ENCODE peak calls at places on chromosomes 2 and 18, in ten cellular contexts. One of them, this sample, is unnamed.

GRCh38 chr2:239047420-239047819 is 199.5 kb downstream of the TWIST2 start:
- DNase-seq in T-helper 1 cell: no peak
- DNase-seq in GM13976: no peak
- DNase-seq in activated CD4-positive, alpha-beta T cell treated with anti-CD3 and anti-CD28 coated beads for 4 hours: no peak
- DNase-seq in AG04450: no peak
- DNase-seq in retina: no peak
- DNase-seq in osteocyte: no peak
- DNase-seq in midbrain: no peak
- DNase-seq in stimulated activated CD4-positive, alpha-beta T cell treated with anti-CD3 and anti-CD28 coated beads, Interleukin-1b, Interleukin-23, amount 100 ng/mL, for 24 hours: no peak
- DNase-seq in astrocyte of the spinal cord: no peak
- DNase-seq in this sample: no peak

GRCh38 chr18:61738488-61738887 is 154.3 kb downstream of the RNF152 start:
- DNase-seq in GM13976: no peak
- DNase-seq in osteocyte: no peak
- DNase-seq in retina: no peak
- DNase-seq in T-helper 1 cell: no peak
- DNase-seq in midbrain: no peak
- DNase-seq in astrocyte of the spinal cord: no peak
- DNase-seq in stimulated activated CD4-positive, alpha-beta T cell treated with anti-CD3 and anti-CD28 coated beads, Interleukin-1b, Interleukin-23, amount 100 ng/mL, for 24 hours: no peak
- DNase-seq in AG04450: no peak
- DNase-seq in activated CD4-positive, alpha-beta T cell treated with anti-CD3 and anti-CD28 coated beads for 4 hours: no peak
- DNase-seq in this sample: no peak

GRCh38 chr2:172085460-172086159 is at the start of gene DLX1:
- DNase-seq in retina: peak; percentile 93
- DNase-seq in astrocyte of the spinal cord: no peak
- DNase-seq in AG04450: no peak
- DNase-seq in GM13976: no peak
- DNase-seq in midbrain: no peak
- DNase-seq in T-helper 1 cell: no peak
- DNase-seq in stimulated activated CD4-positive, alpha-beta T cell treated with anti-CD3 and anti-CD28 coated beads, Interleukin-1b, Interleukin-23, amount 100 ng/mL, for 24 hours: no peak
- DNase-seq in osteocyte: peak; percentile 84
- DNase-seq in activated CD4-positive, alpha-beta T cell treated with anti-CD3 and anti-CD28 coated beads for 4 hours: no peak
- DNase-seq in this sample: no peak

GRCh38 chr2:35415282-35415681 is 940.3 kb upstream of the CRIM1 start:
- DNase-seq in retina: no peak
- DNase-seq in astrocyte of the spinal cord: no peak
- DNase-seq in midbrain: no peak
- DNase-seq in stimulated activated CD4-positive, alpha-beta T cell treated with anti-CD3 and anti-CD28 coated beads, Interleukin-1b, Interleukin-23, amount 100 ng/mL, for 24 hours: no peak
- DNase-seq in AG04450: no peak
- DNase-seq in osteocyte: no peak
- DNase-seq in GM13976: no peak
- DNase-seq in T-helper 1 cell: no peak
- DNase-seq in activated CD4-positive, alpha-beta T cell treated with anti-CD3 and anti-CD28 coated beads for 4 hours: no peak
- DNase-seq in this sample: no peak

GRCh38 chr18:70442933-70443332 is 154.1 kb downstream of the SOCS6 start:
- DNase-seq in astrocyte of the spinal cord: peak; percentile 9
- DNase-seq in T-helper 1 cell: no peak
- DNase-seq in activated CD4-positive, alpha-beta T cell treated with anti-CD3 and anti-CD28 coated beads for 4 hours: no peak
- DNase-seq in AG04450: no peak
- DNase-seq in midbrain: no peak
- DNase-seq in osteocyte: no peak
- DNase-seq in retina: no peak
- DNase-seq in stimulated activated CD4-positive, alpha-beta T cell treated with anti-CD3 and anti-CD28 coated beads, Interleukin-1b, Interleukin-23, amount 100 ng/mL, for 24 hours: no peak
- DNase-seq in GM13976: no peak
- DNase-seq in this sample: no peak

GRCh38 chr18:6056171-6056932 is 161.0 kb upstream of the TMEM200C start:
- DNase-seq in AG04450: peak; percentile 6
- DNase-seq in stimulated activated CD4-positive, alpha-beta T cell treated with anti-CD3 and anti-CD28 coated beads, Interleukin-1b, Interleukin-23, amount 100 ng/mL, for 24 hours: no peak
- DNase-seq in astrocyte of the spinal cord: peak; percentile 82
- DNase-seq in retina: peak; percentile 28
- DNase-seq in T-helper 1 cell: no peak
- DNase-seq in GM13976: peak; percentile 25
- DNase-seq in activated CD4-positive, alpha-beta T cell treated with anti-CD3 and anti-CD28 coated beads for 4 hours: no peak
- DNase-seq in osteocyte: no peak
- DNase-seq in midbrain: no peak
- DNase-seq in this sample: no peak

GRCh38 chr2:237591021-237591370 is 462 bp upstream of the RAB17 start:
- DNase-seq in retina: no peak
- DNase-seq in midbrain: no peak
- DNase-seq in T-helper 1 cell: no peak
- DNase-seq in GM13976: no peak
- DNase-seq in stimulated activated CD4-positive, alpha-beta T cell treated with anti-CD3 and anti-CD28 coated beads, Interleukin-1b, Interleukin-23, amount 100 ng/mL, for 24 hours: no peak
- DNase-seq in astrocyte of the spinal cord: no peak
- DNase-seq in AG04450: no peak
- DNase-seq in activated CD4-positive, alpha-beta T cell treated with anti-CD3 and anti-CD28 coated beads for 4 hours: no peak
- DNase-seq in osteocyte: no peak
- DNase-seq in this sample: no peak

GRCh38 chr2:160970052-160970846 is 190.0 kb upstream of the TANK start:
- DNase-seq in stimulated activated CD4-positive, alpha-beta T cell treated with anti-CD3 and anti-CD28 coated beads, Interleukin-1b, Interleukin-23, amount 100 ng/mL, for 24 hours: no peak
- DNase-seq in retina: peak; percentile 62
- DNase-seq in osteocyte: no peak
- DNase-seq in GM13976: peak; percentile 22
- DNase-seq in midbrain: peak; percentile 9
- DNase-seq in astrocyte of the spinal cord: peak; percentile 87
- DNase-seq in T-helper 1 cell: no peak
- DNase-seq in activated CD4-positive, alpha-beta T cell treated with anti-CD3 and anti-CD28 coated beads for 4 hours: no peak
- DNase-seq in AG04450: peak; percentile 59
- DNase-seq in this sample: no peak

GRCh38 chr2:37829616-37830385 is 95.3 kb upstream of the RMDN2 start:
- DNase-seq in stimulated activated CD4-positive, alpha-beta T cell treated with anti-CD3 and anti-CD28 coated beads, Interleukin-1b, Interleukin-23, amount 100 ng/mL, for 24 hours: no peak
- DNase-seq in midbrain: no peak
- DNase-seq in AG04450: no peak
- DNase-seq in T-helper 1 cell: no peak
- DNase-seq in retina: no peak
- DNase-seq in osteocyte: no peak
- DNase-seq in GM13976: no peak
- DNase-seq in activated CD4-positive, alpha-beta T cell treated with anti-CD3 and anti-CD28 coated beads for 4 hours: no peak
- DNase-seq in astrocyte of the spinal cord: no peak
- DNase-seq in this sample: no peak

GRCh38 chr2:37711308-37711731 is 39.9 kb upstream of the CDC42EP3 start:
- DNase-seq in T-helper 1 cell: no peak
- DNase-seq in retina: no peak
- DNase-seq in GM13976: peak; percentile 20
- DNase-seq in AG04450: peak; percentile 75
- DNase-seq in midbrain: no peak
- DNase-seq in activated CD4-positive, alpha-beta T cell treated with anti-CD3 and anti-CD28 coated beads for 4 hours: peak; percentile 2
- DNase-seq in stimulated activated CD4-positive, alpha-beta T cell treated with anti-CD3 and anti-CD28 coated beads, Interleukin-1b, Interleukin-23, amount 100 ng/mL, for 24 hours: no peak
- DNase-seq in osteocyte: no peak
- DNase-seq in astrocyte of the spinal cord: peak; percentile 95
- DNase-seq in this sample: no peak

GRCh38 chr2:58101500-58101899 is 54.9 kb downstream of the VRK2 start:
- DNase-seq in T-helper 1 cell: no peak
- DNase-seq in midbrain: no peak
- DNase-seq in osteocyte: no peak
- DNase-seq in stimulated activated CD4-positive, alpha-beta T cell treated with anti-CD3 and anti-CD28 coated beads, Interleukin-1b, Interleukin-23, amount 100 ng/mL, for 24 hours: no peak
- DNase-seq in AG04450: no peak
- DNase-seq in GM13976: no peak
- DNase-seq in astrocyte of the spinal cord: no peak
- DNase-seq in activated CD4-positive, alpha-beta T cell treated with anti-CD3 and anti-CD28 coated beads for 4 hours: no peak
- DNase-seq in retina: no peak
- DNase-seq in this sample: no peak

GRCh38 chr2:215060851-215061541 is 77.4 kb downstream of the ABCA12 start:
- DNase-seq in astrocyte of the spinal cord: no peak
- DNase-seq in activated CD4-positive, alpha-beta T cell treated with anti-CD3 and anti-CD28 coated beads for 4 hours: no peak
- DNase-seq in GM13976: no peak
- DNase-seq in stimulated activated CD4-positive, alpha-beta T cell treated with anti-CD3 and anti-CD28 coated beads, Interleukin-1b, Interleukin-23, amount 100 ng/mL, for 24 hours: no peak
- DNase-seq in retina: peak; percentile 2
- DNase-seq in osteocyte: no peak
- DNase-seq in midbrain: no peak
- DNase-seq in AG04450: no peak
- DNase-seq in T-helper 1 cell: no peak
- DNase-seq in this sample: no peak

GRCh38 chr2:173217106-173217840 is 137.4 kb upstream of the CDCA7 start:
- DNase-seq in retina: no peak
- DNase-seq in GM13976: no peak
- DNase-seq in osteocyte: no peak
- DNase-seq in stimulated activated CD4-positive, alpha-beta T cell treated with anti-CD3 and anti-CD28 coated beads, Interleukin-1b, Interleukin-23, amount 100 ng/mL, for 24 hours: no peak
- DNase-seq in astrocyte of the spinal cord: no peak
- DNase-seq in T-helper 1 cell: no peak
- DNase-seq in midbrain: no peak
- DNase-seq in activated CD4-positive, alpha-beta T cell treated with anti-CD3 and anti-CD28 coated beads for 4 hours: no peak
- DNase-seq in AG04450: no peak
- DNase-seq in this sample: no peak

GRCh38 chr18:76875390-76876330 is 53.3 kb downstream of the ZNF236 start:
- DNase-seq in retina: peak; percentile 48
- DNase-seq in GM13976: peak; percentile 59
- DNase-seq in stimulated activated CD4-positive, alpha-beta T cell treated with anti-CD3 and anti-CD28 coated beads, Interleukin-1b, Interleukin-23, amount 100 ng/mL, for 24 hours: no peak
- DNase-seq in midbrain: peak; percentile 36
- DNase-seq in AG04450: no peak
- DNase-seq in activated CD4-positive, alpha-beta T cell treated with anti-CD3 and anti-CD28 coated beads for 4 hours: peak; percentile 25
- DNase-seq in T-helper 1 cell: no peak
- DNase-seq in osteocyte: no peak
- DNase-seq in astrocyte of the spinal cord: peak; percentile 32
- DNase-seq in this sample: no peak

GRCh38 chr18:58599106-58599505 is 29.8 kb downstream of the ALPK2 start:
- DNase-seq in GM13976: no peak
- DNase-seq in AG04450: no peak
- DNase-seq in astrocyte of the spinal cord: peak; percentile 29
- DNase-seq in osteocyte: no peak
- DNase-seq in T-helper 1 cell: no peak
- DNase-seq in retina: no peak
- DNase-seq in stimulated activated CD4-positive, alpha-beta T cell treated with anti-CD3 and anti-CD28 coated beads, Interleukin-1b, Interleukin-23, amount 100 ng/mL, for 24 hours: no peak
- DNase-seq in activated CD4-positive, alpha-beta T cell treated with anti-CD3 and anti-CD28 coated beads for 4 hours: no peak
- DNase-seq in midbrain: no peak
- DNase-seq in this sample: no peak

GRCh38 chr2:17573085-17573805 is 32.7 kb downstream of the VSNL1 start:
- DNase-seq in retina: no peak
- DNase-seq in stimulated activated CD4-positive, alpha-beta T cell treated with anti-CD3 and anti-CD28 coated beads, Interleukin-1b, Interleukin-23, amount 100 ng/mL, for 24 hours: no peak
- DNase-seq in activated CD4-positive, alpha-beta T cell treated with anti-CD3 and anti-CD28 coated beads for 4 hours: no peak
- DNase-seq in midbrain: no peak
- DNase-seq in osteocyte: no peak
- DNase-seq in astrocyte of the spinal cord: peak; percentile 33
- DNase-seq in T-helper 1 cell: no peak
- DNase-seq in GM13976: peak; percentile 34
- DNase-seq in AG04450: no peak
- DNase-seq in this sample: no peak

GRCh38 chr2:40511661-40512213 is 59.8 kb upstream of the SLC8A1 start:
- DNase-seq in T-helper 1 cell: no peak
- DNase-seq in osteocyte: no peak
- DNase-seq in stimulated activated CD4-positive, alpha-beta T cell treated with anti-CD3 and anti-CD28 coated beads, Interleukin-1b, Interleukin-23, amount 100 ng/mL, for 24 hours: no peak
- DNase-seq in astrocyte of the spinal cord: peak; percentile 75
- DNase-seq in midbrain: no peak
- DNase-seq in GM13976: no peak
- DNase-seq in retina: no peak
- DNase-seq in AG04450: peak; percentile 49
- DNase-seq in activated CD4-positive, alpha-beta T cell treated with anti-CD3 and anti-CD28 coated beads for 4 hours: no peak
- DNase-seq in this sample: no peak

GRCh38 chr2:37005118-37005868 is 39.0 kb upstream of the STRN start:
- DNase-seq in midbrain: peak; percentile 50
- DNase-seq in astrocyte of the spinal cord: peak; percentile 38
- DNase-seq in GM13976: peak; percentile 31
- DNase-seq in T-helper 1 cell: no peak
- DNase-seq in stimulated activated CD4-positive, alpha-beta T cell treated with anti-CD3 and anti-CD28 coated beads, Interleukin-1b, Interleukin-23, amount 100 ng/mL, for 24 hours: no peak
- DNase-seq in retina: no peak
- DNase-seq in AG04450: no peak
- DNase-seq in osteocyte: no peak
- DNase-seq in activated CD4-positive, alpha-beta T cell treated with anti-CD3 and anti-CD28 coated beads for 4 hours: no peak
- DNase-seq in this sample: no peak

GRCh38 chr2:65407240-65407639 is 25.2 kb downstream of the SPRED2 start:
- DNase-seq in GM13976: no peak
- DNase-seq in T-helper 1 cell: no peak
- DNase-seq in activated CD4-positive, alpha-beta T cell treated with anti-CD3 and anti-CD28 coated beads for 4 hours: no peak
- DNase-seq in midbrain: no peak
- DNase-seq in osteocyte: no peak
- DNase-seq in stimulated activated CD4-positive, alpha-beta T cell treated with anti-CD3 and anti-CD28 coated beads, Interleukin-1b, Interleukin-23, amount 100 ng/mL, for 24 hours: no peak
- DNase-seq in retina: no peak
- DNase-seq in astrocyte of the spinal cord: no peak
- DNase-seq in AG04450: no peak
- DNase-seq in this sample: peak; percentile 70

GRCh38 chr2:127128508-127128907 is 21.6 kb upstream of the BIN1 start:
- DNase-seq in osteocyte: no peak
- DNase-seq in GM13976: no peak
- DNase-seq in retina: peak; percentile 49
- DNase-seq in astrocyte of the spinal cord: no peak
- DNase-seq in midbrain: peak; percentile 49
- DNase-seq in activated CD4-positive, alpha-beta T cell treated with anti-CD3 and anti-CD28 coated beads for 4 hours: no peak
- DNase-seq in stimulated activated CD4-positive, alpha-beta T cell treated with anti-CD3 and anti-CD28 coated beads, Interleukin-1b, Interleukin-23, amount 100 ng/mL, for 24 hours: no peak
- DNase-seq in T-helper 1 cell: no peak
- DNase-seq in AG04450: no peak
- DNase-seq in this sample: peak; percentile 91

GRCh38 chr2:18752667-18753422 is 163.5 kb upstream of the NT5C1B start:
- DNase-seq in GM13976: no peak
- DNase-seq in retina: no peak
- DNase-seq in osteocyte: no peak
- DNase-seq in T-helper 1 cell: no peak
- DNase-seq in astrocyte of the spinal cord: no peak
- DNase-seq in AG04450: no peak
- DNase-seq in stimulated activated CD4-positive, alpha-beta T cell treated with anti-CD3 and anti-CD28 coated beads, Interleukin-1b, Interleukin-23, amount 100 ng/mL, for 24 hours: no peak
- DNase-seq in midbrain: no peak
- DNase-seq in activated CD4-positive, alpha-beta T cell treated with anti-CD3 and anti-CD28 coated beads for 4 hours: no peak
- DNase-seq in this sample: no peak

GRCh38 chr2:88601302-88601701 is 26.0 kb downstream of the EIF2AK3 start:
- DNase-seq in AG04450: no peak
- DNase-seq in T-helper 1 cell: no peak
- DNase-seq in activated CD4-positive, alpha-beta T cell treated with anti-CD3 and anti-CD28 coated beads for 4 hours: no peak
- DNase-seq in midbrain: no peak
- DNase-seq in GM13976: no peak
- DNase-seq in astrocyte of the spinal cord: no peak
- DNase-seq in retina: no peak
- DNase-seq in osteocyte: no peak
- DNase-seq in stimulated activated CD4-positive, alpha-beta T cell treated with anti-CD3 and anti-CD28 coated beads, Interleukin-1b, Interleukin-23, amount 100 ng/mL, for 24 hours: no peak
- DNase-seq in this sample: no peak

GRCh38 chr2:128425216-128425615 is 106.5 kb upstream of the HS6ST1 start:
- DNase-seq in stimulated activated CD4-positive, alpha-beta T cell treated with anti-CD3 and anti-CD28 coated beads, Interleukin-1b, Interleukin-23, amount 100 ng/mL, for 24 hours: no peak
- DNase-seq in T-helper 1 cell: no peak
- DNase-seq in retina: peak; percentile 32
- DNase-seq in AG04450: no peak
- DNase-seq in midbrain: no peak
- DNase-seq in activated CD4-positive, alpha-beta T cell treated with anti-CD3 and anti-CD28 coated beads for 4 hours: no peak
- DNase-seq in GM13976: no peak
- DNase-seq in astrocyte of the spinal cord: no peak
- DNase-seq in osteocyte: no peak
- DNase-seq in this sample: no peak

GRCh38 chr2:10614940-10615339 is 74.8 kb downstream of the NOL10 start:
- DNase-seq in T-helper 1 cell: no peak
- DNase-seq in midbrain: no peak
- DNase-seq in retina: no peak
- DNase-seq in astrocyte of the spinal cord: no peak
- DNase-seq in osteocyte: no peak
- DNase-seq in AG04450: no peak
- DNase-seq in GM13976: no peak
- DNase-seq in stimulated activated CD4-positive, alpha-beta T cell treated with anti-CD3 and anti-CD28 coated beads, Interleukin-1b, Interleukin-23, amount 100 ng/mL, for 24 hours: no peak
- DNase-seq in activated CD4-positive, alpha-beta T cell treated with anti-CD3 and anti-CD28 coated beads for 4 hours: no peak
- DNase-seq in this sample: no peak

GRCh38 chr2:85435986-85436835 is 17.7 kb downstream of the SH2D6 start:
- DNase-seq in AG04450: no peak
- DNase-seq in osteocyte: no peak
- DNase-seq in GM13976: no peak
- DNase-seq in midbrain: no peak
- DNase-seq in stimulated activated CD4-positive, alpha-beta T cell treated with anti-CD3 and anti-CD28 coated beads, Interleukin-1b, Interleukin-23, amount 100 ng/mL, for 24 hours: no peak
- DNase-seq in T-helper 1 cell: no peak
- DNase-seq in activated CD4-positive, alpha-beta T cell treated with anti-CD3 and anti-CD28 coated beads for 4 hours: no peak
- DNase-seq in astrocyte of the spinal cord: no peak
- DNase-seq in retina: no peak
- DNase-seq in this sample: no peak

GRCh38 chr2:170883683-170884082 is 45.4 kb upstream of the GORASP2 start:
- DNase-seq in osteocyte: no peak
- DNase-seq in GM13976: no peak
- DNase-seq in midbrain: no peak
- DNase-seq in activated CD4-positive, alpha-beta T cell treated with anti-CD3 and anti-CD28 coated beads for 4 hours: no peak
- DNase-seq in retina: no peak
- DNase-seq in stimulated activated CD4-positive, alpha-beta T cell treated with anti-CD3 and anti-CD28 coated beads, Interleukin-1b, Interleukin-23, amount 100 ng/mL, for 24 hours: no peak
- DNase-seq in T-helper 1 cell: no peak
- DNase-seq in AG04450: no peak
- DNase-seq in astrocyte of the spinal cord: no peak
- DNase-seq in this sample: no peak

GRCh38 chr2:202643012-202643858 is 8.5 kb downstream of the FAM117B start:
- DNase-seq in AG04450: no peak
- DNase-seq in activated CD4-positive, alpha-beta T cell treated with anti-CD3 and anti-CD28 coated beads for 4 hours: no peak
- DNase-seq in GM13976: peak; percentile 34
- DNase-seq in stimulated activated CD4-positive, alpha-beta T cell treated with anti-CD3 and anti-CD28 coated beads, Interleukin-1b, Interleukin-23, amount 100 ng/mL, for 24 hours: no peak
- DNase-seq in osteocyte: no peak
- DNase-seq in astrocyte of the spinal cord: no peak
- DNase-seq in midbrain: no peak
- DNase-seq in T-helper 1 cell: no peak
- DNase-seq in retina: no peak
- DNase-seq in this sample: no peak

GRCh38 chr2:33215299-33215698 is 261.1 kb upstream of the RASGRP3 start:
- DNase-seq in T-helper 1 cell: no peak
- DNase-seq in activated CD4-positive, alpha-beta T cell treated with anti-CD3 and anti-CD28 coated beads for 4 hours: no peak
- DNase-seq in AG04450: peak; percentile 78
- DNase-seq in GM13976: no peak
- DNase-seq in midbrain: no peak
- DNase-seq in astrocyte of the spinal cord: peak; percentile 96
- DNase-seq in stimulated activated CD4-positive, alpha-beta T cell treated with anti-CD3 and anti-CD28 coated beads, Interleukin-1b, Interleukin-23, amount 100 ng/mL, for 24 hours: no peak
- DNase-seq in osteocyte: no peak
- DNase-seq in retina: no peak
- DNase-seq in this sample: peak; percentile 21